ENCODE peak calls at places on chromosomes 5 and 9, in seven cellular contexts. G, C, Q, Y, X, I and U are unnamed samples.

GRCh38 chr5:96320797-96321196 is 112.3 kb downstream of the PCSK1 start:
- DNase-seq in I (no peak), C (no peak), Y (peak; percentile 81), X (no peak), Q (no peak), G (no peak), U (peak; percentile 35)

GRCh38 chr9:97956365-97956764 is 18.4 kb upstream of the HEMGN start:
- DNase-seq in C (no peak), G (no peak), I (no peak), X (no peak), Q (no peak), Y (no peak), U (no peak)

GRCh38 chr9:70410368-70410767 is 4.1 kb downstream of the KLF9 start:
- DNase-seq in C (peak; percentile 64), X (no peak), Q (no peak), Y (no peak), G (no peak), I (no peak), U (peak; percentile 29)

GRCh38 chr9:130939405-130939941 is 426 bp upstream of the FIBCD1 start:
- DNase-seq in X (no peak), Q (no peak), Y (no peak), G (no peak), I (peak; percentile 20), C (no peak), U (no peak)

GRCh38 chr9:125142560-125143376 is 560 bp downstream of the SCAI start:
- DNase-seq in G (peak; percentile 3), X (peak; percentile 10), Y (no peak), Q (peak; percentile 11), C (no peak), I (peak; percentile 8), U (no peak)

GRCh38 chr5:149363936-149364335 is 6.1 kb downstream of the PCYOX1L start:
- DNase-seq in C (no peak), Q (peak; percentile 80), X (no peak), I (no peak), Y (no peak), G (no peak), U (no peak)

GRCh38 chr5:108028411-108028810 is 353.5 kb downstream of the FBXL17 start:
- DNase-seq in Q (no peak), Y (peak; percentile 1), X (no peak), G (no peak), C (peak; percentile 60), I (no peak), U (no peak)

GRCh38 chr9:110081395-110081794 is 126.6 kb downstream of the C9orf152 start:
- DNase-seq in I (no peak), Q (no peak), G (no peak), X (no peak), C (peak; percentile 82), Y (no peak), U (peak; percentile 62)

GRCh38 chr9:72424131-72424530 is 59.1 kb upstream of the ZFAND5 start:
- DNase-seq in G (no peak), C (no peak), I (no peak), X (no peak), Y (no peak), Q (peak; percentile 62), U (no peak)

GRCh38 chr5:38378579-38378978 is 120.2 kb downstream of the EGFLAM start:
- DNase-seq in Q (no peak), G (no peak), C (no peak), X (no peak), Y (no peak), I (no peak), U (no peak)

GRCh38 chr9:81585191-81585763 is 104.1 kb downstream of the TLE1 start:
- DNase-seq in G (no peak), C (peak; percentile 44), I (no peak), Y (no peak), Q (no peak), X (no peak), U (no peak)
- TF ChIP-seq CTCF in G (no peak), C (no peak), I (no peak), Y (no peak), Q (no peak), X (no peak), U (no peak)

GRCh38 chr9:121538221-121538620 is 38.6 kb upstream of the GGTA1 start:
- DNase-seq in X (no peak), Y (peak; percentile 26), I (no peak), C (no peak), Q (no peak), G (no peak), U (no peak)
- TF ChIP-seq CTCF in X (no peak), Y (peak; percentile 31), I (no peak), C (no peak), Q (no peak), G (no peak), U (no peak)

GRCh38 chr9:87285183-87285582 is 212.5 kb upstream of the DAPK1 start:
- DNase-seq in C (peak; percentile 61), I (no peak), Q (no peak), G (peak; percentile 31), X (peak; percentile 3), Y (no peak), U (no peak)

GRCh38 chr9:87292449-87293191 is 205.0 kb upstream of the DAPK1 start:
- DNase-seq in G (no peak), Y (no peak), C (peak; percentile 76), I (no peak), X (no peak), Q (no peak), U (peak; percentile 49)

GRCh38 chr9:87286506-87286905 is 211.2 kb upstream of the DAPK1 start:
- DNase-seq in Q (no peak), G (no peak), X (no peak), Y (no peak), I (no peak), C (no peak), U (no peak)

DNA sequence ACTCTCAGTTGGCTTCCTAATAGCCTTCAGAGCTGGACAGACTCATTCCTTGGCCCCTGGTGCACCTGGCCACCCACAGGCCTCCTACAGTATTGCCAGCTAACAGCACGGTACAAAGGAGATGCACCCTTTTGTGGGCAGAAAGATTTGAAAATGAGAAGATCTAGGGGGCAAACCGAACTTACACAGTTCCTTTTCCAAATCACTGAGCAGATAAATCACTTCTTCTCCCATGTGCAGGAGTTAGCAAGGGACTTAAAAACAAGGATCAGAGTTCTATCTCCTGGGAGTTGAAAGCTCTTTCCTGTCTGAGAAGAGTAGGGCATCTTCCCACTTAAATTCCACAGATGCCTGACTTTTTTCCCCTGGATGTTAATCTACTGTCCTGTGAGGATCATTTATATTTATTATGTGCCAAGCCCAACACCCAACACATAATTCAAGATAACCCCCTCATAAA is 207.4 kb upstream of the DAPK1 start:
- DNase-seq in Q (no peak), Y (no peak), G (no peak), X (peak; percentile 22), I (no peak), C (peak; percentile 64), U (peak; percentile 48)
- TF ChIP-seq CTCF in Q (no peak), Y (no peak), G (no peak), X (no peak), I (peak; percentile 50), C (peak; percentile 62), U (peak; percentile 70)

GRCh38 chr5:141636413-141637265 is at the start of the genes HDAC3 and RELL2:
- DNase-seq in X (peak; percentile 99), G (peak; percentile 94), Y (peak; percentile 83), C (peak; percentile 90), Q (peak; percentile 89), I (peak; percentile 95), U (peak; percentile 85)

GRCh38 chr5:141638771-141639170 is 2.0 kb downstream of the RELL2 start:
- DNase-seq in Y (no peak), Q (no peak), X (no peak), C (no peak), I (no peak), G (no peak), U (no peak)

GRCh38 chr5:141639357-141640050 is 2.7 kb downstream of the RELL2 start:
- DNase-seq in Y (no peak), X (no peak), C (no peak), G (no peak), Q (no peak), I (no peak), U (no peak)

GRCh38 chr5:141637266-141637692 is 482 bp downstream of the RELL2 start:
- DNase-seq in X (peak; percentile 46), Y (no peak), I (no peak), G (no peak), Q (peak; percentile 16), C (no peak), U (no peak)

GRCh38 chr5:141637693-141638419 is 1.1 kb downstream of the RELL2 start:
- DNase-seq in G (peak; percentile 65), X (peak; percentile 66), Q (peak; percentile 37), C (peak; percentile 62), Y (peak; percentile 21), I (peak; percentile 61), U (no peak)
- TF ChIP-seq CTCF in G (no peak), X (peak; percentile 24), Q (no peak), C (peak; percentile 42), Y (peak; percentile 32), I (no peak), U (no peak)

GRCh38 chr5:10695759-10696543 is 65.1 kb downstream of the DAP start:
- DNase-seq in X (no peak), Q (no peak), C (no peak), G (no peak), I (no peak), Y (no peak), U (peak; percentile 35)

GRCh38 chr5:10699281-10699874 is 61.7 kb downstream of the DAP start:
- DNase-seq in I (no peak), C (no peak), Q (no peak), Y (no peak), G (no peak), X (no peak), U (no peak)

GRCh38 chr5:10691826-10692785 is 68.9 kb downstream of the DAP start:
- DNase-seq in G (no peak), Y (no peak), I (no peak), Q (no peak), C (peak; percentile 72), X (no peak), U (peak; percentile 66)

GRCh38 chr5:10690460-10690859 is 70.6 kb downstream of the DAP start:
- DNase-seq in X (no peak), I (no peak), Q (no peak), Y (no peak), G (no peak), C (peak; percentile 41), U (no peak)

DNA sequence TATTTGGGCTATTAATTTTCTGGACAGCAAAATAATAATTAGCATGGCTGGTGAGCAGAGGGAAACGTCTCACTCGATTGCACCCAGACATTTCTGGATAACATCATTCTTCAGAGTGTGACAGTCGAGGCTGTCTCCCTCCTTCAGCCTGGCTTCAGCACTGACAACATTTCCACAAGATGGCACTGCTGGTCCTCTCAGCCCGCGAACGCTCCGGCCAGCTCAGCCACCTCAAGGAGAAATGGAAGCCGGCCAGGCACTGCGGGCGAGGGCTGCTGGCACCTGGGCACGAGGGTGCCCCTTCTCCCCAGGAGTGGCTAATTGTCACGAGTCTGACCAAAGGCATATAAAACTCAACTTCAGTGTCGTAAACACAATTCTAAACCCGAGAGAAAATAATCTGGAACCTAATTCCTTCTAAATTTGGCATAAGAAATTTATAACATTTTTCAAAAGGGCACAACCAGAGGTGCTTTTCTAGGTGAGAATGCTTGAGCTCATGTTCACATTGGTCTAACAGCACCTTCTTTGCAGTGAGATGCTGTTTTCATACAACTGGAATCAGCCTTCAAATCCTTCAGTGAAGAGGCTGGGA is 65.9 kb downstream of the DAP start:
- DNase-seq in X (peak; percentile 78), G (peak; percentile 85), I (peak; percentile 93), C (peak; percentile 80), Y (peak; percentile 62), Q (peak; percentile 69), U (peak; percentile 71)
- TF ChIP-seq CTCF in X (peak; percentile 52), G (peak; percentile 80), I (peak; percentile 90), C (peak; percentile 91), Y (peak; percentile 82), Q (peak; percentile 43), U (peak; percentile 85)

GRCh38 chr5:78367318-78367991 is 7.0 kb downstream of the SCAMP1 start:
- DNase-seq in X (no peak), Y (no peak), G (peak; percentile 31), Q (no peak), C (peak; percentile 26), I (no peak), U (no peak)
- TF ChIP-seq CTCF in X (no peak), Y (no peak), G (no peak), Q (no peak), C (peak; percentile 33), I (no peak), U (no peak)